ENCODE peak calls at places on chromosome 19, in six cellular contexts. S, U, F, T, R and G are unnamed samples.

GRCh38 chr19:704447-704741 is 4.3 kb upstream of the PALM start:
- DNase-seq in F (no peak), U (no peak), S (no peak), R (no peak), T (no peak), G (no peak)

GRCh38 chr19:56839665-56840451 is 668 bp downstream of the PEG3 start:
- DNase-seq in T (peak), S (no peak), U (no peak), R (no peak), F (no peak), G (no peak)

GRCh38 chr19:6452223-6452614 is 7.4 kb downstream of the SLC25A23 start:
- DNase-seq in R (no peak), S (no peak), T (no peak), U (no peak), F (no peak), G (no peak)

GRCh38 chr19:16367269-16367683 is 42.6 kb downstream of the KLF2 start:
- DNase-seq in T (no peak), U (no peak), R (peak), S (no peak), F (no peak), G (no peak)

GRCh38 chr19:8483165-8483564 is 19.3 kb downstream of the PRAM1 start:
- DNase-seq in S (no peak), R (no peak), U (no peak), F (no peak), T (no peak), G (no peak)

GRCh38 chr19:30060872-30061556 is 119.0 kb downstream of the URI1 start:
- DNase-seq in S (no peak), F (peak), R (no peak), T (no peak), U (no peak), G (peak)

GRCh38 chr19:40219721-40220276 is 1.6 kb upstream of the TTC9B start:
- DNase-seq in T (no peak), R (no peak), S (peak), U (peak), F (peak), G (no peak)

GRCh38 chr19:1672038-1672768 is 19.8 kb upstream of the TCF3 start:
- DNase-seq in F (peak), U (peak), S (peak), T (no peak), R (no peak), G (peak)

GRCh38 chr19:31334101-31334848 is 15.0 kb downstream of the TSHZ3 start:
- DNase-seq in U (no peak), T (no peak), F (no peak), S (peak), R (no peak), G (no peak)

GRCh38 chr19:4196009-4196408 is 13.5 kb downstream of the ANKRD24 start:
- DNase-seq in T (no peak), R (no peak), S (no peak), U (no peak), F (no peak), G (no peak)

GRCh38 chr19:41588497-41589209 is 12.7 kb downstream of the CEACAM21 start:
- DNase-seq in T (peak), S (peak), R (no peak), U (peak), F (peak), G (peak)

GRCh38 chr19:19873381-19873780 is 7.7 kb downstream of the ZNF253 start:
- DNase-seq in R (no peak), F (no peak), U (no peak), T (no peak), S (no peak), G (no peak)

GRCh38 chr19:15368051-15368632 is 11.4 kb downstream of the AKAP8 start:
- DNase-seq in U (no peak), S (no peak), T (no peak), F (no peak), R (no peak), G (no peak)

GRCh38 chr19:21210037-21210621 is 68.3 kb downstream of the ZNF431 start:
- DNase-seq in U (no peak), R (no peak), S (no peak), F (no peak), T (peak), G (no peak)

GRCh38 chr19:6599866-6600454 is 9.0 kb upstream of the CD70 start:
- DNase-seq in T (no peak), S (no peak), R (no peak), U (no peak), F (no peak), G (no peak)

GRCh38 chr19:1699998-1700732 is 47.8 kb upstream of the TCF3 start:
- DNase-seq in U (no peak), T (no peak), S (no peak), F (no peak), R (no peak), G (no peak)

GRCh38 chr19:15154002-15154612 is 46.7 kb downstream of the NOTCH3 start:
- DNase-seq in U (peak), T (peak), F (peak), S (peak), R (no peak), G (peak)

GRCh38 chr19:10142701-10143375 is 23.1 kb upstream of the EIF3G start:
- DNase-seq in F (no peak), U (no peak), R (no peak), T (no peak), S (no peak), G (no peak)

GRCh38 chr19:4722671-4723464 is 774 bp downstream of the DPP9 start:
- DNase-seq in F (no peak), S (peak), T (no peak), U (no peak), R (no peak), G (no peak)

GRCh38 chr19:1189419-1189818 is 15.4 kb upstream of the SBNO2 start:
- DNase-seq in R (no peak), S (peak), F (peak), U (no peak), T (no peak), G (no peak)

GRCh38 chr19:7311911-7312310 is 17.7 kb upstream of the INSR start:
- DNase-seq in F (no peak), R (no peak), S (no peak), U (no peak), T (no peak), G (no peak)

GRCh38 chr19:52651956-52652355 is 13.8 kb upstream of the ZNF83 start:
- DNase-seq in T (no peak), U (no peak), S (no peak), R (no peak), F (no peak), G (no peak)

GRCh38 chr19:40650749-40651305 is 39.6 kb downstream of the NUMBL start:
- DNase-seq in T (no peak), S (peak), R (no peak), U (no peak), F (no peak), G (no peak)

GRCh38 chr19:55080915-55081772 is 5.5 kb downstream of the EPS8L1 start:
- DNase-seq in U (peak), F (peak), S (peak), R (peak), T (peak), G (peak)

GRCh38 chr19:55508120-55508519 is 19.9 kb downstream of the SSC5D start:
- DNase-seq in T (no peak), U (no peak), F (no peak), R (no peak), S (no peak), G (no peak)

GRCh38 chr19:53958168-53958571 is 4.6 kb upstream of the CACNG8 start:
- DNase-seq in S (no peak), R (no peak), U (no peak), T (no peak), F (no peak), G (no peak)

GRCh38 chr19:55253842-55254624 is 4.8 kb downstream of the PPP6R1 start:
- DNase-seq in F (no peak), U (no peak), T (no peak), S (no peak), R (peak), G (no peak)

GRCh38 chr19:8302357-8302691 is 5.8 kb downstream of the CD320 start:
- DNase-seq in S (no peak), T (no peak), R (no peak), U (no peak), F (peak), G (no peak)

GRCh38 chr19:51131780-51132680 is 7.3 kb downstream of the SIGLEC9 start:
- DNase-seq in U (no peak), T (no peak), F (peak), S (peak), R (no peak), G (no peak)

GRCh38 chr19:40771101-40771539 is 4.2 kb upstream of the MIA start:
- DNase-seq in F (no peak), U (no peak), S (no peak), R (no peak), T (peak), G (no peak)

GRCh38 chr19:7595466-7596133 is at the start of gene CAMSAP3:
- DNase-seq in R (no peak), F (peak), U (peak), S (no peak), T (peak), G (peak)

GRCh38 chr19:11204943-11205349 is 7.6 kb upstream of the KANK2 start:
- DNase-seq in T (no peak), U (no peak), S (no peak), R (peak), F (no peak), G (no peak)

GRCh38 chr19:42412223-42412622 is 15.0 kb downstream of the LIPE start:
- DNase-seq in U (no peak), R (no peak), T (no peak), F (no peak), S (no peak), G (no peak)

GRCh38 chr19:27660428-27660827 is 1552.5 kb downstream of the UQCRFS1 start:
- DNase-seq in R (no peak), T (no peak), F (no peak), S (no peak), U (no peak), G (no peak)

GRCh38 chr19:45677351-45678230 is 9.6 kb downstream of the GIPR start:
- DNase-seq in T (peak), F (peak), S (peak), R (peak), U (peak), G (peak)

DNA sequence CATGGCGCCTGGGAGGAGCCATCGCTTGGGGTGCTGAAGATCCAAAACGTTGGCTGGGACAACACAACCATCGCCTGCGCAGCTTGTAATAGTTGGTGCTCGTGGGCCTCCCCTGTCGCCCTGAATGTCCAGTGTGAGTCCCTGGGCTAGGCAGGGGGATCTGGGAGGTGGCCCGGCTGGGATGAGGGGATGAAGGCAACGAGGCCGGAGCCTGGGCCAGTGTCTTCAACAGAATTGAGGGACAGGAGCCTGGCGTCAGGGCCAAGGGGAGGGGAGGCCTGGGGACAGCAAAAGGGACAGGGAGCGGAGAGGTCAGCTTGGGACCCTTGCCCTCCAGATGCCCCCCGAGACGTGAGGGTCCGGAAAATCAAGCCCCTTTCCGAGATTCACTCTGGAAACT is 6.7 kb upstream of the FFAR1 start:
- DNase-seq in R (no peak), U (no peak), T (no peak), F (no peak), S (no peak), G (no peak)
- TF ChIP-seq BHLHE40 in R (no peak), U (no peak), T (no peak), F (no peak), S (no peak), G (no peak)

DNA sequence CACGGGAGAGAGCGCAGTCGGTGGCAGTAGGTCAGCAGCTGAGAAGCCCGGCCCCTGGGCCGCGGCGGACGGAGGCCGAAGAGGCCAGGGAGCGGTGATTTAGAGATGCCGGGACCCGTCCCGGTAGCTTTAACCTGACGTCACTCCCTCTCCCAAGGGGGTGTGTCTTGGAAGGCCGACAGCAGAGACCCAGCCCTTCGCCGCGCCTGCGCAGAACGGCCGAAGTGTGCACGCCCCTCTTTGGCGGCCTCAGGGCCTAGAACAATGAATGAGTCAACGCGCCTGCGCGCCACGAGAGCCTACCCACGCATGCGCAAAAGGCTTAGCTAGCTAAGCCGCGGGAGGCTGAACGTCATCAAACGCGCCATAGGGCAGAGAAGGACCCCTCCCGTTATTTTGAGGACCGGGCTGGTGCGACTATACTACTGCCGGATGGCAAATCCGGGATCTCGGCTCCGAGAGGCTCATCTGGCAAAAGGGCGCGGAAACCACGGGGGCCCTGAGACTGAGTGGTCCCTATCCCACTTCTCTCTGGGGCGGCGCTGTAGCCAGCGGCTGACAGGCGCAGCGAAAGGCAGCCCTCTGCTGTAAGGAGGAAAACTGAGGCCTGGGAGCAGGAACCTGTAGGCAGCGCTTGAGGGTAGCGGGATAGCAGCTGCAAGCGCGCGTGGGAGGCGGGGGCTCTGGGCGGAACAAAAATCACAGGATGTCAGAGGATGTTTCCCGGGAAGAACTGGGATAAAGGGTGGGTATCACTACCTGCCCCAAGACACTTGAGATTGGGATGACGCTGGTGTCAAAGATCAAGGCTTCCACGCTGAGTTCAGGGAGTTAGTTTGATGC is at the start of the genes IRGQ and ZNF576:
- DNase-seq in F (peak), U (peak), S (peak), T (peak), R (peak), G (peak)
- TF ChIP-seq BHLHE40 in F (peak), U (no peak), S (peak), T (peak), R (peak), G (no peak)

GRCh38 chr19:44668985-44669764 is 2.1 kb upstream of the CEACAM19 start:
- DNase-seq in F (no peak), T (no peak), R (no peak), S (no peak), U (no peak), G (no peak)

GRCh38 chr19:44675516-44675915 is 4.2 kb downstream of the CEACAM19 start:
- DNase-seq in S (no peak), T (no peak), U (no peak), F (no peak), R (no peak), G (no peak)

GRCh38 chr19:44672226-44672625 is 944 bp downstream of the CEACAM19 start:
- DNase-seq in U (no peak), R (no peak), T (no peak), F (no peak), S (no peak), G (no peak)

GRCh38 chr19:44673510-44673909 is 2.2 kb downstream of the CEACAM19 start:
- DNase-seq in F (no peak), T (no peak), S (no peak), R (no peak), U (no peak), G (no peak)

DNA sequence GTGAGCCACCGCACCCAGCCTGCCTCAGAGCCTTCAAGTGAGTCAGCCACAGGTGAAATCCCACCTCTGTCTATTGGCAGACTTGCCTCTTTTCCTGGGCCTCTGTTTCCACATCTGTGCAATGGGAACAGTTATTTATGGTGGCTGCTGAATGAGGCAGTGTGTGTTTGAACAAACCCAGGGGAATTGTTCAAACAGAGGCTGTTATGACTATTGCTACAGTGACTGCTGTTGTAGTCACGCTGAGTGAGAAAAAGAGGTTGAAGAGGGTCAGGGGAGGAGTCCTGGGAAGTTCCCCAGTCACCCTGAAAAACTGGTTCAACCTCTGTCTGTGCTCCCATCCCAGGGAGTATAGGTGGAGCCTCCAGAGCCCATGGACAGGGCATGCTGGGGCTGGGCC is at the start of gene CEACAM19:
- DNase-seq in F (no peak), T (no peak), U (no peak), R (no peak), S (no peak), G (no peak)
- TF ChIP-seq BHLHE40 in F (no peak), T (no peak), U (no peak), R (no peak), S (no peak), G (no peak)

GRCh38 chr19:33212773-33213172 is 12.9 kb downstream of the SLC7A10 start:
- DNase-seq in S (no peak), R (no peak), U (no peak), T (no peak), F (no peak), G (no peak)

GRCh38 chr19:33216198-33216830 is 9.3 kb downstream of the SLC7A10 start:
- DNase-seq in U (no peak), R (no peak), T (no peak), F (no peak), S (no peak), G (no peak)

GRCh38 chr19:33215438-33216197 is 10.0 kb downstream of the SLC7A10 start:
- DNase-seq in R (no peak), S (no peak), T (no peak), F (no peak), U (no peak), G (no peak)

GRCh38 chr19:33212024-33212772 is 13.5 kb downstream of the SLC7A10 start:
- DNase-seq in R (no peak), F (no peak), T (no peak), S (no peak), U (no peak), G (no peak)

GRCh38 chr19:33214621-33215020 is 11.0 kb downstream of the SLC7A10 start:
- DNase-seq in S (peak), F (no peak), T (peak), R (no peak), U (peak), G (peak)
- TF ChIP-seq BHLHE40 in S (no peak), F (no peak), T (no peak), R (no peak), U (no peak), G (no peak)

GRCh38 chr19:47109541-47110375 is 3.8 kb downstream of the ZC3H4 start:
- DNase-seq in S (peak), R (no peak), U (no peak), T (no peak), F (peak), G (no peak)
- TF ChIP-seq BHLHE40 in S (no peak), R (no peak), U (no peak), T (no peak), F (peak), G (no peak)